ENCODE peak calls at places on chromosomes 5 and 9, in seven cellular contexts. X, B, T, R, A, Q and J are unnamed samples.

GRCh38 chr5:1447772-1448361 is 2.6 kb upstream of the SLC6A3 start:
- DNase-seq in X (no peak), B (no peak), T (peak; percentile 21), R (no peak), A (peak; percentile 57), Q (no peak), J (no peak)

GRCh38 chr5:66443462-66444130 is 152.6 kb upstream of the MAST4 start:
- DNase-seq in X (no peak), B (no peak), T (no peak), R (no peak), A (no peak), Q (no peak), J (no peak)

GRCh38 chr5:93585753-93586385 is 2.8 kb downstream of the NR2F1 start:
- DNase-seq in X (no peak), B (no peak), T (no peak), R (no peak), A (no peak), Q (no peak), J (no peak)

GRCh38 chr5:104932431-104932830 is 1369.8 kb upstream of the NUDT12 start:
- DNase-seq in X (no peak), B (no peak), T (no peak), R (no peak), A (no peak), Q (no peak), J (no peak)

GRCh38 chr5:73946926-73947455 is 321.0 kb downstream of the ARHGEF28 start:
- DNase-seq in X (no peak), B (no peak), T (no peak), R (no peak), A (no peak), Q (no peak), J (no peak)

GRCh38 chr9:29214702-29215248 is 1641.5 kb upstream of the C9orf72 start:
- DNase-seq in X (no peak), B (no peak), T (no peak), R (no peak), A (peak; percentile 68), Q (no peak), J (no peak)

GRCh38 chr9:3732077-3733038 is 206.6 kb upstream of the RFX3 start:
- DNase-seq in X (peak; percentile 76), B (peak; percentile 26), T (peak; percentile 35), R (peak; percentile 68), A (no peak), Q (no peak), J (peak; percentile 78)

GRCh38 chr9:35406183-35406959 is 83.5 kb upstream of the RUSC2 start:
- DNase-seq in X (no peak), B (peak; percentile 60), T (peak; percentile 22), R (no peak), A (no peak), Q (no peak), J (no peak)

GRCh38 chr9:97759611-97760288 is 62.6 kb upstream of the XPA start:
- DNase-seq in X (no peak), B (no peak), T (no peak), R (no peak), A (no peak), Q (no peak), J (no peak)

GRCh38 chr9:70602364-70603019 is 188.0 kb upstream of the KLF9 start:
- DNase-seq in X (peak; percentile 63), B (peak; percentile 47), T (peak; percentile 26), R (peak; percentile 81), A (no peak), Q (peak; percentile 35), J (peak; percentile 67)

GRCh38 chr9:94948567-94949235 is 222.2 kb downstream of the AOPEP start:
- DNase-seq in X (no peak), B (no peak), T (no peak), R (no peak), A (no peak), Q (no peak), J (no peak)

GRCh38 chr5:163696270-163696887 is 191.0 kb downstream of the MAT2B start:
- DNase-seq in X (peak; percentile 10), B (peak; percentile 27), T (no peak), R (peak; percentile 83), A (no peak), Q (no peak), J (peak; percentile 42)

GRCh38 chr5:93899026-93899600 is 157.7 kb upstream of the POU5F2 start:
- DNase-seq in X (no peak), B (no peak), T (no peak), R (peak; percentile 14), A (no peak), Q (no peak), J (no peak)

GRCh38 chr9:111559000-111559610 is 34.1 kb downstream of the ZNF483 start:
- DNase-seq in X (no peak), B (no peak), T (no peak), R (no peak), A (no peak), Q (no peak), J (peak; percentile 22)

GRCh38 chr9:81382281-81382680 is 307.1 kb downstream of the TLE1 start:
- DNase-seq in X (no peak), B (no peak), T (no peak), R (no peak), A (no peak), Q (no peak), J (no peak)

GRCh38 chr5:33524476-33524875 is 83.7 kb downstream of the TARS1 start:
- DNase-seq in X (no peak), B (no peak), T (no peak), R (no peak), A (no peak), Q (no peak), J (no peak)

GRCh38 chr9:136588663-136589464 is 43.0 kb upstream of the NOTCH1 start:
- DNase-seq in X (no peak), B (no peak), T (no peak), R (no peak), A (no peak), Q (no peak), J (no peak)